ENCODE peak calls at places on chromosomes 7 and 10, in nine cellular contexts. M is pancreas; J is CD8-positive, alpha-beta T cell; T is small intestine; G is BJ; O is neural progenitor cell; I is NB4; X is transverse colon; Q is effector memory CD4-positive, alpha-beta T cell. P is an unnamed sample.

GRCh38 chr10:79386637-79387465 is 39.6 kb downstream of the PPIF start:
- DNase-seq in X (peak; percentile 5), J (no peak), I (no peak), T (no peak), M (peak; percentile 49), G (no peak), O (no peak), Q (no peak), P (no peak)

GRCh38 chr10:71362141-71362540 is 34.6 kb upstream of the CDH23 start:
- DNase-seq in Q (no peak), T (no peak), M (no peak), X (no peak), G (no peak), J (no peak), I (no peak), O (no peak), P (no peak)

GRCh38 chr10:30531751-30532530 is 97.6 kb downstream of the LYZL2 start:
- DNase-seq in O (no peak), G (no peak), T (no peak), Q (no peak), X (no peak), J (no peak), I (peak; percentile 43), M (no peak), P (no peak)

GRCh38 chr7:92904292-92905131 is 68.1 kb upstream of the CDK6 start:
- DNase-seq in I (peak; percentile 92), O (no peak), J (peak; percentile 67), T (peak; percentile 24), G (peak; percentile 75), X (no peak), M (no peak), Q (peak; percentile 45), P (peak; percentile 97)

GRCh38 chr7:105188201-105188600 is 174.2 kb downstream of the KMT2E start:
- DNase-seq in J (no peak), Q (no peak), I (no peak), M (no peak), T (no peak), G (no peak), X (no peak), O (no peak), P (no peak)

GRCh38 chr10:14953452-14954000 is 370 bp downstream of the DCLRE1C start:
- DNase-seq in G (no peak), M (peak; percentile 75), T (peak; percentile 46), I (peak; percentile 82), X (peak; percentile 61), J (no peak), O (peak; percentile 66), Q (no peak), P (peak; percentile 86)

GRCh38 chr7:143504937-143505297 is 27.2 kb downstream of the TAS2R41 start:
- DNase-seq in M (no peak), I (peak; percentile 29), J (no peak), O (no peak), T (no peak), G (no peak), X (no peak), Q (no peak), P (no peak)

GRCh38 chr7:135251502-135252327 is 18.1 kb downstream of the STRA8 start:
- DNase-seq in M (peak; percentile 20), Q (no peak), I (peak; percentile 17), X (no peak), J (no peak), O (no peak), G (no peak), T (no peak), P (peak; percentile 22)

DNA sequence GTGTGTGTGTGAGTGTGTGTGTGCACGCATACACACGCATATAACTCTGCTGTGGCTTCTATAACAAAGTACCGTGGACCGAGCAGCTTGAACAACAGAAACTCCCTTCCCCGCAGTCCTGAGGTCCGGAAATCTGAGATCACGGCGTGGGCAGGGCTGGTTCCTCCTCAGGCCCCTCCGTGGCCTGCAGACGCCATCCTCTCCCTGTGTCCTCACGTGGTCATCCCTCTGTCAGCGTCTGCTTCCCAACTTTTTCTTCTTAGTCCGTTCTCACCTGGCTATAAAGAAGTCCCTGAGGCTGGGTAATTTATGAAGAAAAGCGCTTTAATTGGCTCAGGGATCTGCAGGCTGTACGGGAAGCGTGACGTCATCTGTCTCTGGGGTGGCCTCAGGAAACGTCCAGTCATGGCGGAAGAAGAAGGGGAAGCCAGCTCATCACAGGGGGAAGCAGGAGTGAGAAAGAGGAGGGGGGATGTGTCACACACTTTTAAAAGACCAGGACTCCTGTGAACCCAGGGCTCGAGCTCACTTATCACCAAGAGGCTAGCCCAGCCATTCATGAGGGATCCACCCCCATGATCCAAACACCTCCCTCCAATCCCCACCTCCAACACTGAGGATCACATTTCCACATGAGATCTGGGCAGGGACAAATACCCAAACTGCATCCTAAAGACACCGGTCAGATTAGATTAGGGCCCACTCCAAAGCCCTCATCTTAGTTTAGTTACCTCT is 91.2 kb upstream of the INSIG1 start:
- DNase-seq in M (no peak), G (peak; percentile 26), X (peak; percentile 56), J (peak; percentile 28), I (peak; percentile 95), T (peak; percentile 38), O (no peak), Q (peak; percentile 58), P (peak; percentile 93)
- H3K4me3 ChIP-seq in M (no peak overlapping the region), G (no peak overlapping the region), X (no peak overlapping the region), J (peak overlapping the region; percentile 59), I (peak overlapping the region; percentile 61), T (no peak overlapping the region), O (no peak overlapping the region), Q (peak overlapping the region; percentile 53), P (peak overlapping the region; percentile 76)

GRCh38 chr7:2521952-2522591 is 2.5 kb downstream of the LFNG start:
- DNase-seq in O (peak; percentile 47), X (peak; percentile 72), Q (peak; percentile 68), M (no peak), I (peak; percentile 77), G (no peak), J (peak; percentile 66), T (peak; percentile 72), P (peak; percentile 52)

GRCh38 chr7:2520131-2520807 is 695 bp downstream of the LFNG start:
- DNase-seq in J (no peak), M (no peak), Q (no peak), T (peak; percentile 64), X (peak; percentile 62), I (peak; percentile 62), G (no peak), O (peak; percentile 61), P (no peak)

GRCh38 chr7:2522780-2523433 is 3.3 kb downstream of the LFNG start:
- DNase-seq in Q (no peak), J (no peak), M (no peak), X (peak; percentile 80), G (no peak), T (peak; percentile 97), I (no peak), O (peak; percentile 88), P (no peak)

GRCh38 chr7:2520808-2521146 is 1.2 kb downstream of the LFNG start:
- DNase-seq in M (no peak), Q (no peak), I (peak; percentile 62), T (peak; percentile 65), J (no peak), G (no peak), O (no peak), X (peak; percentile 62), P (no peak)

DNA sequence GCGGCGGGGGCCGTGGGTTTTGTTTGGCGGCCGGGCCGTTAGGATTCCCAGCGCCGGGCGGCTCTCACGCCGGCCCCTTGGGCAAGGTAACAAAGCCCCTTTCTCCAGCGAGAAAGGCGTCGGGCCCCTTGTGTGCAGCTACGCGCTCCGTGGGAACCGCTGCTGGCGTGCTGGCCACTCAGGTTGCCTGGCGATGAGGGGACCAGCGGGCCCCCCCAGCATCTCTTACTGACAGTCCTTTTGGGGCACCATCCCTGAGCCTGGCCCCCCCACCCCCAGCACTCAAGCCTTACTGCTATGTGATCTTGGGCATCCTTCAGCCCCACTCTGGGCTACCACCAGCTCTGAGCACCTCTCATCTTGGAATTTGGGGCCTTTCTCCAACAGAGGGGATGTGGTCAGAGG is 1.8 kb downstream of the LFNG start:
- DNase-seq in Q (no peak), J (no peak), T (no peak), I (no peak), G (no peak), X (no peak), O (peak; percentile 66), M (no peak), P (no peak)
- H3K4me3 ChIP-seq in Q (peak overlapping the region; percentile 93), J (peak overlapping the region; percentile 100), T (peak overlapping the region; percentile 68), I (peak overlapping the region; percentile 7), G (peak overlapping the region; percentile 52), X (peak overlapping the region; percentile 65), O (peak overlapping the region; percentile 74), M (peak overlapping the region; percentile 79), P (no peak overlapping the region)

DNA sequence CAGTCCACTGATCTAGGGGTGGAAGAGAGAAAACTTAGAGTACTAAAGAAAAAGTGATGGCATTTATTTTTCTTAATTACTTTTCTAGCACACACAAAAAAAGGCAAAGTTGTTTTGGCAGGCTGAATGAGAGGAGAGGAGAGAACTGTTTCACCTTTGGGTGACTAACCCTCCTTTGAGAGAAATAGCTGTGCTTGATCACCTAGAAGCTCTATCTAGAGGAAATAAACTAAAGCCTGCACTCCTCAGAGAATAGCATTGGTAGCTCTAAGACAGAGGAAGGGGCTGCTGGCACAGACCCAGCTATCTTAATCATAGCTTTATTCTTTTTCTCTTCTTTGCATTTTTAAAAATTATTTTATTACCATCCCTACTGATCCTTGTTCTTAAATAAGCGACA is 6.3 kb downstream of the TMEM243 start:
- DNase-seq in I (no peak), X (no peak), Q (no peak), G (no peak), J (no peak), M (no peak), T (no peak), O (no peak), P (no peak)
- H3K4me3 ChIP-seq in I (no peak overlapping the region), X (no peak overlapping the region), Q (peak overlapping the region; percentile 11), G (no peak overlapping the region), J (peak overlapping the region; percentile 45), M (no peak overlapping the region), T (no peak overlapping the region), O (no peak overlapping the region), P (peak overlapping the region; percentile 57)

GRCh38 chr7:332020-332517 is 42.1 kb downstream of the FOXL3 start:
- DNase-seq in M (peak; percentile 70), G (no peak), X (no peak), Q (no peak), J (no peak), T (no peak), O (peak; percentile 32), I (no peak), P (no peak)

GRCh38 chr7:332646-333398 is 42.9 kb downstream of the FOXL3 start:
- DNase-seq in T (peak; percentile 80), Q (peak; percentile 76), O (peak; percentile 88), I (peak; percentile 34), G (no peak), J (peak; percentile 90), X (peak; percentile 90), M (peak; percentile 100), P (peak; percentile 33)

GRCh38 chr7:335358-336148 is 45.6 kb downstream of the FOXL3 start:
- DNase-seq in Q (no peak), T (no peak), G (no peak), I (no peak), X (no peak), O (no peak), J (no peak), M (peak; percentile 45), P (no peak)

GRCh38 chr7:334618-335357 is 44.8 kb downstream of the FOXL3 start:
- DNase-seq in G (no peak), J (no peak), X (no peak), O (no peak), M (peak; percentile 17), T (no peak), I (no peak), Q (no peak), P (no peak)

DNA sequence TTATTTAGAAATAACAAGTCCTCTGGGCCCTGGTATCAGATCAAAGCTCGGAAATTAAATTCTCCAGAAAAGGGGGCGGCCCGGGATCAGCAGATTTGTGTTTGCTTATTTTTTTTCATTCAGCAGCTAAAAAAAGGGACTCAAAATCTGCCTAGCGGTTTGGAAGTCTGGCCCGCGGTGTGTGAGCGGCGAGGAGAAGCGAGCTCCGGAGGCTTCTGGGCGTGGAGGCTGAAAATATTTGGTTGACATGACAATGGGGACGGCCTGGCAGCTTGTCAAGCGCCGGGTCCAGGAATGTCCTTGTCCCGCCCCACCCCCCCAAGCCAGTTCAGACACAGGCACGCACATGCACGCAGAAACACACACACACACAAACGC is 43.4 kb downstream of the FOXL3 start:
- DNase-seq in J (no peak), O (peak; percentile 46), X (peak; percentile 69), M (peak; percentile 68), T (peak; percentile 64), G (peak; percentile 5), I (no peak), Q (no peak), P (no peak)
- H3K4me3 ChIP-seq in J (no peak overlapping the region), O (peak overlapping the region; percentile 52), X (peak overlapping the region; percentile 51), M (no peak overlapping the region), T (no peak overlapping the region), G (no peak overlapping the region), I (no peak overlapping the region), Q (no peak overlapping the region), P (no peak overlapping the region)